ENCODE peak calls at places on chromosomes 13 and 19, in nine cellular contexts. One of them, this sample, is unnamed.

GRCh38 chr19:46515879-46516350 is 20.2 kb upstream of the PNMA8B start:
- DNase-seq in brain microvascular endothelial cell: peak
- DNase-seq in uterus: no peak
- DNase-seq in right atrium auricular region: no peak
- DNase-seq in mammary epithelial cell: peak
- DNase-seq in osteoblast: peak
- DNase-seq in stomach: no peak
- DNase-seq in AG04450: no peak
- DNase-seq in right lobe of liver: no peak
- DNase-seq in this sample: peak

GRCh38 chr13:37365496-37365895 is 233.1 kb downstream of the POSTN start:
- DNase-seq in brain microvascular endothelial cell: no peak
- DNase-seq in uterus: no peak
- DNase-seq in right atrium auricular region: no peak
- DNase-seq in mammary epithelial cell: no peak
- DNase-seq in osteoblast: no peak
- DNase-seq in stomach: no peak
- DNase-seq in AG04450: no peak
- DNase-seq in right lobe of liver: no peak
- DNase-seq in this sample: no peak

GRCh38 chr13:110942248-110942981 is 27.5 kb upstream of the ANKRD10 start:
- DNase-seq in brain microvascular endothelial cell: no peak
- DNase-seq in uterus: no peak
- DNase-seq in right atrium auricular region: no peak
- DNase-seq in mammary epithelial cell: peak
- DNase-seq in osteoblast: peak
- DNase-seq in stomach: no peak
- DNase-seq in AG04450: no peak
- DNase-seq in right lobe of liver: no peak
- DNase-seq in this sample: no peak

GRCh38 chr13:31322025-31322424 is 122.2 kb downstream of the B3GLCT start:
- DNase-seq in brain microvascular endothelial cell: peak
- DNase-seq in uterus: peak
- DNase-seq in right atrium auricular region: peak
- DNase-seq in mammary epithelial cell: peak
- DNase-seq in osteoblast: no peak
- DNase-seq in stomach: no peak
- DNase-seq in AG04450: no peak
- DNase-seq in right lobe of liver: no peak
- DNase-seq in this sample: peak

GRCh38 chr19:35901055-35901644 is 810 bp upstream of the NFKBID start:
- DNase-seq in brain microvascular endothelial cell: peak
- DNase-seq in uterus: no peak
- DNase-seq in right atrium auricular region: no peak
- DNase-seq in mammary epithelial cell: no peak
- DNase-seq in osteoblast: peak
- DNase-seq in stomach: no peak
- DNase-seq in AG04450: no peak
- DNase-seq in right lobe of liver: no peak
- DNase-seq in this sample: peak

GRCh38 chr19:56301886-56302620 is 12.6 kb downstream of the ZSCAN5A start:
- DNase-seq in brain microvascular endothelial cell: no peak
- DNase-seq in uterus: no peak
- DNase-seq in right atrium auricular region: no peak
- DNase-seq in mammary epithelial cell: no peak
- DNase-seq in osteoblast: no peak
- DNase-seq in stomach: no peak
- DNase-seq in AG04450: no peak
- DNase-seq in right lobe of liver: no peak
- DNase-seq in this sample: no peak

GRCh38 chr13:100423375-100423774 is 165.2 kb downstream of the GGACT start:
- DNase-seq in brain microvascular endothelial cell: no peak
- DNase-seq in uterus: no peak
- DNase-seq in right atrium auricular region: no peak
- DNase-seq in mammary epithelial cell: peak
- DNase-seq in osteoblast: no peak
- DNase-seq in stomach: no peak
- DNase-seq in AG04450: no peak
- DNase-seq in right lobe of liver: no peak
- DNase-seq in this sample: peak

GRCh38 chr19:954672-955494 is 29.0 kb downstream of the ARID3A start:
- DNase-seq in brain microvascular endothelial cell: no peak
- DNase-seq in uterus: no peak
- DNase-seq in right atrium auricular region: no peak
- DNase-seq in mammary epithelial cell: no peak
- DNase-seq in osteoblast: no peak
- DNase-seq in stomach: no peak
- DNase-seq in AG04450: no peak
- DNase-seq in right lobe of liver: peak
- DNase-seq in this sample: no peak

GRCh38 chr19:33796164-33797100 is at the start of gene KCTD15:
- DNase-seq in brain microvascular endothelial cell: no peak
- DNase-seq in uterus: peak
- DNase-seq in right atrium auricular region: no peak
- DNase-seq in mammary epithelial cell: peak
- DNase-seq in osteoblast: peak
- DNase-seq in stomach: peak
- DNase-seq in AG04450: no peak
- DNase-seq in right lobe of liver: no peak
- DNase-seq in this sample: peak

GRCh38 chr13:103510007-103510406 is 443.8 kb upstream of the SLC10A2 start:
- DNase-seq in brain microvascular endothelial cell: no peak
- DNase-seq in uterus: no peak
- DNase-seq in right atrium auricular region: no peak
- DNase-seq in mammary epithelial cell: no peak
- DNase-seq in osteoblast: no peak
- DNase-seq in stomach: no peak
- DNase-seq in AG04450: no peak
- DNase-seq in right lobe of liver: no peak
- DNase-seq in this sample: no peak

GRCh38 chr19:32896516-32897214 is 27.1 kb upstream of the SLC7A9 start:
- DNase-seq in brain microvascular endothelial cell: no peak
- DNase-seq in uterus: no peak
- DNase-seq in right atrium auricular region: no peak
- DNase-seq in mammary epithelial cell: no peak
- DNase-seq in osteoblast: no peak
- DNase-seq in stomach: no peak
- DNase-seq in AG04450: no peak
- DNase-seq in right lobe of liver: no peak
- DNase-seq in this sample: peak

GRCh38 chr13:30998548-30999140 is 66.2 kb downstream of the TEX26 start:
- DNase-seq in brain microvascular endothelial cell: peak
- DNase-seq in uterus: no peak
- DNase-seq in right atrium auricular region: no peak
- DNase-seq in mammary epithelial cell: peak
- DNase-seq in osteoblast: peak
- DNase-seq in stomach: no peak
- DNase-seq in AG04450: peak
- DNase-seq in right lobe of liver: no peak
- DNase-seq in this sample: peak

GRCh38 chr13:111278258-111278657 is 42.2 kb upstream of the TEX29 start:
- DNase-seq in brain microvascular endothelial cell: no peak
- DNase-seq in uterus: no peak
- DNase-seq in right atrium auricular region: no peak
- DNase-seq in mammary epithelial cell: no peak
- DNase-seq in osteoblast: no peak
- DNase-seq in stomach: no peak
- DNase-seq in AG04450: no peak
- DNase-seq in right lobe of liver: no peak
- DNase-seq in this sample: no peak

GRCh38 chr13:99226493-99226892 is 25.8 kb downstream of the UBAC2 start:
- DNase-seq in brain microvascular endothelial cell: no peak
- DNase-seq in uterus: no peak
- DNase-seq in right atrium auricular region: no peak
- DNase-seq in mammary epithelial cell: no peak
- DNase-seq in osteoblast: no peak
- DNase-seq in stomach: no peak
- DNase-seq in AG04450: no peak
- DNase-seq in right lobe of liver: no peak
- DNase-seq in this sample: no peak

GRCh38 chr13:62113145-62113544 is 697.5 kb upstream of the PCDH20 start:
- DNase-seq in brain microvascular endothelial cell: no peak
- DNase-seq in uterus: no peak
- DNase-seq in right atrium auricular region: no peak
- DNase-seq in mammary epithelial cell: no peak
- DNase-seq in osteoblast: no peak
- DNase-seq in stomach: no peak
- DNase-seq in AG04450: no peak
- DNase-seq in right lobe of liver: no peak
- DNase-seq in this sample: no peak

GRCh38 chr19:51163257-51163656 is 21.2 kb downstream of the SIGLEC7 start:
- DNase-seq in brain microvascular endothelial cell: no peak
- DNase-seq in uterus: no peak
- DNase-seq in right atrium auricular region: no peak
- DNase-seq in mammary epithelial cell: peak
- DNase-seq in osteoblast: no peak
- DNase-seq in stomach: no peak
- DNase-seq in AG04450: no peak
- DNase-seq in right lobe of liver: no peak
- DNase-seq in this sample: no peak

GRCh38 chr19:50486823-50487515 is 10.3 kb upstream of the GARIN5A start:
- DNase-seq in brain microvascular endothelial cell: peak
- DNase-seq in uterus: no peak
- DNase-seq in right atrium auricular region: no peak
- DNase-seq in mammary epithelial cell: no peak
- DNase-seq in osteoblast: no peak
- DNase-seq in stomach: no peak
- DNase-seq in AG04450: no peak
- DNase-seq in right lobe of liver: no peak
- DNase-seq in this sample: no peak

GRCh38 chr19:40365613-40366401 is 17.3 kb downstream of the PLD3 start:
- DNase-seq in brain microvascular endothelial cell: peak
- DNase-seq in uterus: peak
- DNase-seq in right atrium auricular region: no peak
- DNase-seq in mammary epithelial cell: no peak
- DNase-seq in osteoblast: peak
- DNase-seq in stomach: peak
- DNase-seq in AG04450: peak
- DNase-seq in right lobe of liver: no peak
- DNase-seq in this sample: peak
- H3K4me3 ChIP-seq in brain microvascular endothelial cell: peak
- H3K4me3 ChIP-seq in uterus: peak
- H3K4me3 ChIP-seq in right atrium auricular region: peak
- H3K4me3 ChIP-seq in mammary epithelial cell: peak
- H3K4me3 ChIP-seq in osteoblast: peak
- H3K4me3 ChIP-seq in stomach: peak
- H3K4me3 ChIP-seq in AG04450: peak
- H3K4me3 ChIP-seq in right lobe of liver: peak
- H3K4me3 ChIP-seq in this sample: peak

DNA sequence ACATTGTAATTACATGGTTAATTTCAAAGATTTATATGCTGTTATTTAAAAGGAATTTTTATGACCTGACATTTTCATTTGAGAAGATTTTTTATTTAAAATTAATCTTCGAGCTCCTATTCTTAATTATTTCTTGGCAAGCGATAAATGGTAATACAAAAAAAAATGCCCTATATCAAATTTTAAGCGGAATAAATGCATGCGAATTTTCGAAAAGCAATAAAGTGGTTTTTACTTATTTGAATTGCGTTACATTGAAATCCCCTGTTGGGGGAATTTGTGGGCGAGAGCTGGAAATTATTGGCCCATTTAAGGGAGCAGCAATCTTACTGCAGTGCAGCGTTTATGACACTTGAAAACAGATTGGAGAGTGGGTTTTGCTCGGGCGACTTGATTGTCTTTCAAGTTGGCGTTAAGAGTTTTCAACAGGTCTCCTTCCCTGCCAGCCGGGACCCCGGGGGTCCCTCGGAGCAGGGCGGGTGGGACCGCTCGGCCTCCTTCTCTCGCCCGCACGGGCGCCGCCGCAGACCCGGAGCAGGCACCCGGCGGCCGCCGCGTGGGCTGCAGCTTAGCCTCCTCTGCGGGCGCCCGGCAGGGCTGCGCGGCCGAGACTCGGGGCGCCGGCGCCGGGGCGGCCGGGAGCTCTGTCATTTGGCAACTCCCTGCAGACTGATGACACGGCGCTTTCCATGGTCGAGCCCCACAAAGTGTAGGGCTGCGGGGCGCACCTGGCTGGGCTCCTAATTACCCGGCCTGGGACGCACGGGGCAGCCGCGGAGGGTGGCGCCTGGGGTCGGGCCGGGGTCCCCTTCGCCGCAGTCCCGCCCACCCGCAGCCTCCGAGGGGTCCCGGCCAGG is 255.1 kb upstream of the SOX21 start:
- DNase-seq in brain microvascular endothelial cell: no peak
- DNase-seq in uterus: no peak
- DNase-seq in right atrium auricular region: no peak
- DNase-seq in mammary epithelial cell: no peak
- DNase-seq in osteoblast: peak
- DNase-seq in stomach: peak
- DNase-seq in AG04450: no peak
- DNase-seq in right lobe of liver: no peak
- DNase-seq in this sample: no peak
- TF ChIP-seq CTCF in brain microvascular endothelial cell: no peak
- TF ChIP-seq CTCF in uterus: no peak
- TF ChIP-seq CTCF in right atrium auricular region: no peak
- TF ChIP-seq CTCF in mammary epithelial cell: no peak
- TF ChIP-seq CTCF in osteoblast: no peak
- TF ChIP-seq CTCF in stomach: no peak
- TF ChIP-seq CTCF in AG04450: no peak
- TF ChIP-seq CTCF in right lobe of liver: no peak
- TF ChIP-seq CTCF in this sample: no peak

GRCh38 chr19:53870485-53870844 is 2.8 kb downstream of the MYADM start:
- DNase-seq in brain microvascular endothelial cell: no peak
- DNase-seq in uterus: no peak
- DNase-seq in right atrium auricular region: no peak
- DNase-seq in mammary epithelial cell: no peak
- DNase-seq in osteoblast: peak
- DNase-seq in stomach: peak
- DNase-seq in AG04450: no peak
- DNase-seq in right lobe of liver: peak
- DNase-seq in this sample: no peak
- H3K4me3 ChIP-seq in brain microvascular endothelial cell: peak
- H3K4me3 ChIP-seq in uterus: no peak
- H3K4me3 ChIP-seq in right atrium auricular region: peak
- H3K4me3 ChIP-seq in mammary epithelial cell: no peak
- H3K4me3 ChIP-seq in osteoblast: peak
- H3K4me3 ChIP-seq in stomach: peak
- H3K4me3 ChIP-seq in AG04450: peak
- H3K4me3 ChIP-seq in right lobe of liver: no peak
- H3K4me3 ChIP-seq in this sample: peak

DNA sequence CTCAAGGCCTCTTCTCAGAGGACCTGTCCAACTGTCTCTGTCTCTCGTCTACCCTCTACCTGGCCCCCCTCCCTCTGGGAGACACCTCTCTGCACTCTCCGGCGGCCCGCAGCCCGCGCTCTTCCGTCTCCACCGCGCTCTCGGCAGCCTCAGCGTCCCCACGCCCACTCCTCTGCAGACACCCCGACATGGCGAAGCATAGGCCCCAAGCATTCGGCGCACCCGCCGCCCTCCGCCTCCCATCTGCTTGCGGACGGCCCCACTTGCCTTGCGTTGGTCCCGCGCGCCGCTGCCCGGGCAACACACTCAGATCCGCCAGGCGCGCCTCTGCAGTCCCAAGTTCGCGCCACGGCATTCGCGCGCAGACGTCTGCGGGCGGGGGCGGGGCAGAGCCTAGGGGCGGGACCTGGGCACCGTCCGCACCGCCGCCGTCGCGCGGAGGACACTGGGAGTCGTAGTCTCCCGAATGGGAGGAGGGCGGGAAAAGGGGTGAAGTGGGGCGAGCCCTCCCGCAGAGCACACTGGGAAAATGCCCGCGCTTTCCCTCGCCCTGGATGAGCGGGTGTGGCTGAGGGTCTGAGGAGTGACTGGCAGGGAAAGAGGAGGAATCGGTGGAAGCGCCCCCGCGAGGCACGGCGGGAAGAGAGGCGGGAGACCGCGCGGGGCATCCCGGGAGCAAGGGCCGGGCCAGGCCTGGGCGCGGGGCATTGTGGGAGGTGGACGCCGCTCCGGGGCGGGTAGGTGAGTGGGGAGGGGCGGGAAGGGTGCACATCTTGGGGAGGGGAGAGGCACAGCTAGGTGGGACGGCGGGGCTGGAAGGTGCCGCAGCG is at the start of the genes LIG1 and ZSWIM9:
- DNase-seq in brain microvascular endothelial cell: peak
- DNase-seq in uterus: peak
- DNase-seq in right atrium auricular region: peak
- DNase-seq in mammary epithelial cell: peak
- DNase-seq in osteoblast: peak
- DNase-seq in stomach: peak
- DNase-seq in AG04450: peak
- DNase-seq in right lobe of liver: peak
- DNase-seq in this sample: peak
- TF ChIP-seq CTCF in brain microvascular endothelial cell: peak
- TF ChIP-seq CTCF in uterus: peak
- TF ChIP-seq CTCF in right atrium auricular region: no peak
- TF ChIP-seq CTCF in mammary epithelial cell: no peak
- TF ChIP-seq CTCF in osteoblast: no peak
- TF ChIP-seq CTCF in stomach: no peak
- TF ChIP-seq CTCF in AG04450: peak
- TF ChIP-seq CTCF in right lobe of liver: peak
- TF ChIP-seq CTCF in this sample: peak

This sample was measured in foreskin fibroblast.